ENCODE peak calls at places on chromosomes 4 and X, in six cellular contexts. U is A549; I is SK-MEL-5; L is central memory CD4-positive, alpha-beta T cell; C is neural progenitor cell; X is mucosa of descending colon. E is an unnamed sample.
A peak's percentile ranks its signal among the peaks of the same experiment; 100 is the strongest.

GRCh38 chr4:23237771-23238170 is 545.0 kb downstream of the GBA3 start:
- DNase-seq in U (no peak), I (peak; percentile 73), L (no peak), C (no peak), X (no peak), E (peak; percentile 30)

GRCh38 chr4:162939086-162939485 is 227.6 kb downstream of the NAF1 start:
- DNase-seq in U (no peak), I (no peak), L (no peak), C (no peak), X (no peak), E (no peak)

GRCh38 chrX:31483336-31483735 is 411.5 kb upstream of the FTHL17 start:
- DNase-seq in U (no peak), I (peak; percentile 76), L (no peak), C (no peak), X (no peak), E (no peak)

GRCh38 chr4:83923341-83923740 is 387.4 kb downstream of the GPAT3 start:
- DNase-seq in U (no peak), I (no peak), L (no peak), C (no peak), X (no peak), E (no peak)

GRCh38 chr4:85961887-85962286 is 398.0 kb downstream of the MAPK10 start:
- DNase-seq in U (no peak), I (no peak), L (no peak), C (no peak), X (no peak), E (no peak)

GRCh38 chr4:168119870-168120269 is 27.5 kb downstream of the ANXA10 start:
- DNase-seq in U (no peak), I (no peak), L (no peak), C (no peak), X (no peak), E (no peak)

GRCh38 chr4:183544109-183544508 is 39.3 kb downstream of the ING2 start:
- DNase-seq in U (no peak), I (no peak), L (no peak), C (no peak), X (no peak), E (no peak)

GRCh38 chr4:1721666-1722550 is 587 bp downstream of the TACC3 start:
- DNase-seq in U (no peak), I (no peak), L (no peak), C (peak; percentile 19), X (peak; percentile 30), E (peak; percentile 51)

GRCh38 chr4:122963222-122963621 is 40.8 kb upstream of the NUDT6 start:
- DNase-seq in U (no peak), I (no peak), L (no peak), C (no peak), X (no peak), E (no peak)

GRCh38 chrX:129983575-129984131 is 1.2 kb downstream of the BCORL1 start:
- DNase-seq in U (no peak), I (no peak), L (no peak), C (peak; percentile 74), X (peak; percentile 8), E (peak; percentile 39)

GRCh38 chrX:106935175-106935574 is 15.0 kb downstream of the CLDN2 start:
- DNase-seq in U (peak; percentile 51), I (no peak), L (no peak), C (no peak), X (no peak), E (no peak)

GRCh38 chrX:150873616-150874015 is 24.9 kb downstream of the CD99L2 start:
- DNase-seq in U (no peak), I (no peak), L (no peak), C (no peak), X (no peak), E (peak; percentile 45)

GRCh38 chr4:80036949-80037348 is 36.1 kb downstream of the ANTXR2 start:
- DNase-seq in U (no peak), I (peak; percentile 82), L (peak; percentile 5), C (no peak), X (no peak), E (no peak)

GRCh38 chr4:26992657-26993361 is 132.2 kb downstream of the STIM2 start:
- DNase-seq in U (no peak), I (peak; percentile 87), L (no peak), C (no peak), X (no peak), E (no peak)

GRCh38 chrX:123172874-123173273 is 11.2 kb upstream of the GRIA3 start:
- DNase-seq in U (no peak), I (no peak), L (no peak), C (no peak), X (no peak), E (no peak)

GRCh38 chr4:1045595-1046201 is 34.3 kb downstream of the FGFRL1 start:
- DNase-seq in U (no peak), I (no peak), L (no peak), C (no peak), X (peak; percentile 1), E (no peak)

GRCh38 chr4:24763631-24764302 is 31.6 kb upstream of the SOD3 start:
- DNase-seq in U (peak; percentile 18), I (peak; percentile 44), L (no peak), C (no peak), X (no peak), E (no peak)

GRCh38 chr4:156999175-156999517 is 27.5 kb upstream of the PDGFC start:
- DNase-seq in U (peak; percentile 75), I (peak; percentile 68), L (no peak), C (no peak), X (peak; percentile 43), E (no peak)

GRCh38 chr4:8241895-8242696 is 27.5 kb upstream of the HTRA3 start:
- DNase-seq in U (peak; percentile 73), I (peak; percentile 71), L (peak; percentile 70), C (peak; percentile 93), X (peak; percentile 88), E (peak; percentile 92)

GRCh38 chr4:52947691-52948397 is 85.7 kb downstream of the RASL11B start:
- DNase-seq in U (no peak), I (no peak), L (no peak), C (peak; percentile 73), X (no peak), E (no peak)

GRCh38 chr4:104344342-104344980 is 150.2 kb downstream of the CXXC4 start:
- DNase-seq in U (no peak), I (no peak), L (no peak), C (no peak), X (no peak), E (no peak)

GRCh38 chr4:124429746-124430250 is 282.7 kb downstream of the ANKRD50 start:
- DNase-seq in U (peak; percentile 34), I (no peak), L (no peak), C (no peak), X (no peak), E (no peak)

GRCh38 chrX:76454456-76454927 is 27.0 kb downstream of the MAGEE1 start:
- DNase-seq in U (peak; percentile 23), I (peak; percentile 43), L (peak; percentile 14), C (peak; percentile 39), X (peak; percentile 2), E (no peak)

GRCh38 chr4:94395541-94395940 is 52.9 kb upstream of the HPGDS start:
- DNase-seq in U (no peak), I (no peak), L (no peak), C (no peak), X (no peak), E (no peak)

GRCh38 chr4:151359576-151359975 is 34.2 kb upstream of the SH3D19 start:
- DNase-seq in U (no peak), I (peak; percentile 82), L (no peak), C (no peak), X (peak; percentile 86), E (no peak)

GRCh38 chr4:80237992-80238391 is 28.5 kb upstream of the FGF5 start:
- DNase-seq in U (peak; percentile 36), I (peak; percentile 16), L (no peak), C (no peak), X (no peak), E (no peak)

GRCh38 chrX:112761239-112762207 is 79.1 kb downstream of the AMOT start:
- DNase-seq in U (no peak), I (no peak), L (no peak), C (no peak), X (no peak), E (no peak)